ENCODE peak calls at places on chromosome 22, in five cellular contexts. One of them, this sample, is unnamed.

GRCh38 chr22:43723816-43724215 is 88.3 kb downstream of the EFCAB6 start:
- DNase-seq in NCI-H1417: no peak
- DNase-seq in keratinocyte: no peak
- DNase-seq in adipocyte: peak
- DNase-seq in AG08396: no peak
- DNase-seq in this sample: no peak

GRCh38 chr22:37907036-37907954 is 1.2 kb downstream of the MICALL1 start:
- DNase-seq in NCI-H1417: no peak
- DNase-seq in keratinocyte: no peak
- DNase-seq in adipocyte: peak
- DNase-seq in AG08396: no peak
- DNase-seq in this sample: no peak

GRCh38 chr22:31628969-31629723 is 32.9 kb downstream of the PISD start:
- DNase-seq in NCI-H1417: no peak
- DNase-seq in keratinocyte: no peak
- DNase-seq in adipocyte: no peak
- DNase-seq in AG08396: no peak
- DNase-seq in this sample: no peak

GRCh38 chr22:23856721-23857605 is 712 bp upstream of the SLC2A11 start:
- DNase-seq in NCI-H1417: peak
- DNase-seq in keratinocyte: no peak
- DNase-seq in adipocyte: peak
- DNase-seq in AG08396: peak
- DNase-seq in this sample: peak

GRCh38 chr22:27673839-27674238 is 127.7 kb downstream of the MN1 start:
- DNase-seq in NCI-H1417: peak
- DNase-seq in keratinocyte: no peak
- DNase-seq in adipocyte: no peak
- DNase-seq in AG08396: no peak
- DNase-seq in this sample: no peak

GRCh38 chr22:30398685-30399680 is 2.2 kb downstream of the SEC14L2 start:
- DNase-seq in NCI-H1417: no peak
- DNase-seq in keratinocyte: no peak
- DNase-seq in adipocyte: no peak
- DNase-seq in AG08396: no peak
- DNase-seq in this sample: no peak

GRCh38 chr22:49829044-49829719 is 1.5 kb upstream of the BRD1 start:
- DNase-seq in NCI-H1417: no peak
- DNase-seq in keratinocyte: no peak
- DNase-seq in adipocyte: no peak
- DNase-seq in AG08396: no peak
- DNase-seq in this sample: no peak

GRCh38 chr22:23305922-23306374 is 125.6 kb downstream of the BCR start:
- DNase-seq in NCI-H1417: no peak
- DNase-seq in keratinocyte: no peak
- DNase-seq in adipocyte: peak
- DNase-seq in AG08396: peak
- DNase-seq in this sample: no peak

GRCh38 chr22:31840581-31840980 is 86.8 kb downstream of the DEPDC5 start:
- DNase-seq in NCI-H1417: no peak
- DNase-seq in keratinocyte: no peak
- DNase-seq in adipocyte: no peak
- DNase-seq in AG08396: no peak
- DNase-seq in this sample: no peak

GRCh38 chr22:30650508-30651116 is 15.0 kb downstream of the SLC35E4 start:
- DNase-seq in NCI-H1417: no peak
- DNase-seq in keratinocyte: no peak
- DNase-seq in adipocyte: no peak
- DNase-seq in AG08396: no peak
- DNase-seq in this sample: no peak